ENCODE peak calls at places on chromosome 9, in ten cellular contexts. One of them, this sample, is unnamed.
A peak's percentile ranks its signal among the peaks of the same experiment; 100 is the strongest.

GRCh38 chr9:121842612-121842978 is 191.2 kb downstream of the DAB2IP start:
- DNase-seq in gastrocnemius medialis: no peak
- DNase-seq in IMR-90: peak; percentile 87
- DNase-seq in A673: no peak
- DNase-seq in lower leg skin: no peak
- DNase-seq in testis: no peak
- DNase-seq in fibroblast of lung: no peak
- DNase-seq in fibroblast of the aortic adventitia: peak; percentile 58
- DNase-seq in astrocyte of the spinal cord: peak; percentile 60
- DNase-seq in tibial artery: no peak
- DNase-seq in this sample: peak; percentile 22

GRCh38 chr9:133711428-133712220 is 26.5 kb downstream of the SARDH start:
- DNase-seq in gastrocnemius medialis: peak; percentile 9
- DNase-seq in lower leg skin: no peak
- DNase-seq in IMR-90: peak; percentile 85
- DNase-seq in fibroblast of lung: peak; percentile 75
- DNase-seq in astrocyte of the spinal cord: peak; percentile 77
- DNase-seq in fibroblast of the aortic adventitia: peak; percentile 8
- DNase-seq in tibial artery: peak; percentile 61
- DNase-seq in testis: no peak
- DNase-seq in A673: no peak
- DNase-seq in this sample: peak; percentile 90

GRCh38 chr9:112012026-112012902 is 115.7 kb downstream of the UGCG start:
- DNase-seq in testis: peak; percentile 30
- DNase-seq in tibial artery: peak; percentile 82
- DNase-seq in fibroblast of the aortic adventitia: peak; percentile 96
- DNase-seq in fibroblast of lung: peak; percentile 87
- DNase-seq in A673: peak; percentile 53
- DNase-seq in gastrocnemius medialis: peak; percentile 79
- DNase-seq in IMR-90: peak; percentile 95
- DNase-seq in astrocyte of the spinal cord: peak; percentile 96
- DNase-seq in lower leg skin: peak; percentile 85
- DNase-seq in this sample: peak; percentile 92

GRCh38 chr9:26170224-26170623 is 492.0 kb upstream of the TUSC1 start:
- DNase-seq in gastrocnemius medialis: no peak
- DNase-seq in testis: peak; percentile 20
- DNase-seq in lower leg skin: peak; percentile 73
- DNase-seq in fibroblast of lung: no peak
- DNase-seq in tibial artery: no peak
- DNase-seq in astrocyte of the spinal cord: peak; percentile 15
- DNase-seq in fibroblast of the aortic adventitia: peak; percentile 29
- DNase-seq in IMR-90: no peak
- DNase-seq in A673: no peak
- DNase-seq in this sample: peak; percentile 35

GRCh38 chr9:104388071-104388470 is 116.0 kb upstream of the OR13F1 start:
- DNase-seq in testis: no peak
- DNase-seq in fibroblast of the aortic adventitia: no peak
- DNase-seq in fibroblast of lung: no peak
- DNase-seq in tibial artery: no peak
- DNase-seq in IMR-90: no peak
- DNase-seq in astrocyte of the spinal cord: no peak
- DNase-seq in lower leg skin: no peak
- DNase-seq in gastrocnemius medialis: no peak
- DNase-seq in A673: no peak
- DNase-seq in this sample: no peak

GRCh38 chr9:81557957-81558791 is 131.2 kb downstream of the TLE1 start:
- DNase-seq in lower leg skin: no peak
- DNase-seq in gastrocnemius medialis: no peak
- DNase-seq in fibroblast of the aortic adventitia: peak; percentile 98
- DNase-seq in IMR-90: peak; percentile 88
- DNase-seq in testis: no peak
- DNase-seq in A673: peak; percentile 7
- DNase-seq in astrocyte of the spinal cord: peak; percentile 85
- DNase-seq in tibial artery: no peak
- DNase-seq in fibroblast of lung: peak; percentile 99
- DNase-seq in this sample: peak; percentile 84

GRCh38 chr9:136112541-136112940 is 6.1 kb downstream of the TMEM250 start:
- DNase-seq in A673: no peak
- DNase-seq in testis: no peak
- DNase-seq in fibroblast of lung: no peak
- DNase-seq in astrocyte of the spinal cord: no peak
- DNase-seq in fibroblast of the aortic adventitia: no peak
- DNase-seq in IMR-90: no peak
- DNase-seq in lower leg skin: no peak
- DNase-seq in tibial artery: no peak
- DNase-seq in gastrocnemius medialis: no peak
- DNase-seq in this sample: no peak

GRCh38 chr9:70021026-70021571 is 22.5 kb upstream of the MAMDC2 start:
- DNase-seq in IMR-90: peak; percentile 97
- DNase-seq in tibial artery: no peak
- DNase-seq in testis: peak; percentile 50
- DNase-seq in fibroblast of the aortic adventitia: peak; percentile 85
- DNase-seq in lower leg skin: peak; percentile 88
- DNase-seq in fibroblast of lung: peak; percentile 82
- DNase-seq in astrocyte of the spinal cord: peak; percentile 94
- DNase-seq in A673: no peak
- DNase-seq in gastrocnemius medialis: no peak
- DNase-seq in this sample: peak; percentile 84

GRCh38 chr9:33463151-33463550 is 10.6 kb downstream of the NOL6 start:
- DNase-seq in testis: no peak
- DNase-seq in IMR-90: no peak
- DNase-seq in fibroblast of the aortic adventitia: no peak
- DNase-seq in tibial artery: no peak
- DNase-seq in A673: no peak
- DNase-seq in astrocyte of the spinal cord: no peak
- DNase-seq in fibroblast of lung: no peak
- DNase-seq in lower leg skin: no peak
- DNase-seq in gastrocnemius medialis: no peak
- DNase-seq in this sample: no peak

GRCh38 chr9:132986114-132986513 is 7.6 kb downstream of the GFI1B start:
- DNase-seq in fibroblast of the aortic adventitia: no peak
- DNase-seq in A673: no peak
- DNase-seq in testis: no peak
- DNase-seq in tibial artery: no peak
- DNase-seq in fibroblast of lung: no peak
- DNase-seq in lower leg skin: no peak
- DNase-seq in IMR-90: no peak
- DNase-seq in gastrocnemius medialis: no peak
- DNase-seq in astrocyte of the spinal cord: no peak
- DNase-seq in this sample: no peak

DNA sequence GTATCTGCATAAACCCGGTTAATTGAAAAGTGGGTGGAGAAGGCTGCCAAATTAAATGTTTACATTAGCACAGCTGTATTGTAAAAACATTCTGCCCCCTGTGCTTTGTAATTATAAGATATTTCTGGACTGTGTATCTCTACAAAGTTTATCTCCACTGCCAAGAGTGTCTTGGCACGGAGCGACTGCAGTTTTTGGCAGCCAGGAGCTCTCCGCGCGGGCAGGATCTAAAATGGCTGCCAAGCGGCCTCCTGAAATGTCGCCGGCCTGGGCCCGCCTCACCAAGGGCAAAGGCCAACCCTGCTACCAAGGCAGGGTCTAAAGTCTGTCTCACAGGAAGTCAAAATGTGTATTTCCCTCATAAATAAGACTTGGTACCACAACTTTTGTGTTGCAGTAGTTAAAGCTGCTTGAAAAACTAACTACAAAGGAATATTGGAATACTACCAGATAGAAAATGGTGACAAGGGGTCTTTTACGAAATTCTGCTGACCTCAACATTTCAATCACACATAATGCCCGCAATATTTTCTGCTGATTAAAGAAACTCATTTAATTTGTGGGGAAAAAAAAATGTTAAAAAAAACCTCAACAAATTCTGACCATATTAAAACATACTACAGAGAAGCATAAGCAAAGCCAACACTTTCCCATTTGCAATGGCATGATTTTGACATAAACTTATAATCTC is 110.4 kb downstream of the NFIB start:
- DNase-seq in IMR-90: no peak
- DNase-seq in gastrocnemius medialis: peak; percentile 78
- DNase-seq in fibroblast of the aortic adventitia: peak; percentile 69
- DNase-seq in lower leg skin: peak; percentile 87
- DNase-seq in A673: no peak
- DNase-seq in tibial artery: peak; percentile 88
- DNase-seq in testis: peak; percentile 59
- DNase-seq in fibroblast of lung: peak; percentile 63
- DNase-seq in astrocyte of the spinal cord: peak; percentile 48
- DNase-seq in this sample: peak; percentile 62
- H3K4me3 ChIP-seq in IMR-90: no peak overlapping the region
- H3K4me3 ChIP-seq in gastrocnemius medialis: peak overlapping the region; percentile 35
- H3K4me3 ChIP-seq in fibroblast of the aortic adventitia: no peak overlapping the region
- H3K4me3 ChIP-seq in lower leg skin: no peak overlapping the region
- H3K4me3 ChIP-seq in A673: no peak overlapping the region
- H3K4me3 ChIP-seq in tibial artery: peak overlapping the region; percentile 13
- H3K4me3 ChIP-seq in testis: peak overlapping the region; percentile 2
- H3K4me3 ChIP-seq in fibroblast of lung: peak overlapping the region; percentile 20
- H3K4me3 ChIP-seq in astrocyte of the spinal cord: no peak overlapping the region
- H3K4me3 ChIP-seq in this sample: no peak overlapping the region

GRCh38 chr9:13646500-13646899 is 367.0 kb upstream of the MPDZ start:
- DNase-seq in A673: peak; percentile 3
- DNase-seq in fibroblast of the aortic adventitia: no peak
- DNase-seq in astrocyte of the spinal cord: no peak
- DNase-seq in IMR-90: no peak
- DNase-seq in fibroblast of lung: no peak
- DNase-seq in gastrocnemius medialis: no peak
- DNase-seq in lower leg skin: no peak
- DNase-seq in tibial artery: no peak
- DNase-seq in testis: no peak
- DNase-seq in this sample: no peak

GRCh38 chr9:13651526-13651925 is 372.0 kb upstream of the MPDZ start:
- DNase-seq in A673: no peak
- DNase-seq in IMR-90: no peak
- DNase-seq in gastrocnemius medialis: no peak
- DNase-seq in testis: no peak
- DNase-seq in lower leg skin: no peak
- DNase-seq in tibial artery: no peak
- DNase-seq in fibroblast of the aortic adventitia: no peak
- DNase-seq in fibroblast of lung: no peak
- DNase-seq in astrocyte of the spinal cord: no peak
- DNase-seq in this sample: no peak

GRCh38 chr9:13651969-13652663 is 372.6 kb upstream of the MPDZ start:
- DNase-seq in IMR-90: no peak
- DNase-seq in lower leg skin: no peak
- DNase-seq in gastrocnemius medialis: no peak
- DNase-seq in astrocyte of the spinal cord: no peak
- DNase-seq in A673: no peak
- DNase-seq in fibroblast of lung: no peak
- DNase-seq in testis: no peak
- DNase-seq in fibroblast of the aortic adventitia: peak; percentile 32
- DNase-seq in tibial artery: peak; percentile 74
- DNase-seq in this sample: no peak

GRCh38 chr9:13648068-13648467 is 368.6 kb upstream of the MPDZ start:
- DNase-seq in A673: no peak
- DNase-seq in tibial artery: no peak
- DNase-seq in lower leg skin: no peak
- DNase-seq in gastrocnemius medialis: no peak
- DNase-seq in testis: no peak
- DNase-seq in astrocyte of the spinal cord: no peak
- DNase-seq in fibroblast of lung: no peak
- DNase-seq in fibroblast of the aortic adventitia: no peak
- DNase-seq in IMR-90: no peak
- DNase-seq in this sample: no peak

GRCh38 chr9:13648676-13649075 is 369.2 kb upstream of the MPDZ start:
- DNase-seq in lower leg skin: no peak
- DNase-seq in A673: no peak
- DNase-seq in fibroblast of the aortic adventitia: no peak
- DNase-seq in astrocyte of the spinal cord: no peak
- DNase-seq in IMR-90: no peak
- DNase-seq in testis: no peak
- DNase-seq in tibial artery: no peak
- DNase-seq in gastrocnemius medialis: no peak
- DNase-seq in fibroblast of lung: no peak
- DNase-seq in this sample: no peak
- TF ChIP-seq CTCF in lower leg skin: no peak
- TF ChIP-seq CTCF in A673: no peak
- TF ChIP-seq CTCF in fibroblast of the aortic adventitia: no peak
- TF ChIP-seq CTCF in astrocyte of the spinal cord: no peak
- TF ChIP-seq CTCF in IMR-90: no peak
- TF ChIP-seq CTCF in testis: no peak
- TF ChIP-seq CTCF in tibial artery: no peak
- TF ChIP-seq CTCF in gastrocnemius medialis: no peak
- TF ChIP-seq CTCF in fibroblast of lung: no peak
- TF ChIP-seq CTCF in this sample: no peak

GRCh38 chr9:124852121-124852828 is 985 bp upstream of the WDR38 start:
- DNase-seq in gastrocnemius medialis: peak; percentile 88
- DNase-seq in IMR-90: no peak
- DNase-seq in fibroblast of the aortic adventitia: no peak
- DNase-seq in astrocyte of the spinal cord: no peak
- DNase-seq in tibial artery: no peak
- DNase-seq in fibroblast of lung: no peak
- DNase-seq in A673: no peak
- DNase-seq in testis: no peak
- DNase-seq in lower leg skin: no peak
- DNase-seq in this sample: no peak
- H3K4me3 ChIP-seq in gastrocnemius medialis: peak overlapping the region; percentile 51
- H3K4me3 ChIP-seq in IMR-90: no peak overlapping the region
- H3K4me3 ChIP-seq in fibroblast of the aortic adventitia: no peak overlapping the region
- H3K4me3 ChIP-seq in astrocyte of the spinal cord: peak overlapping the region; percentile 44
- H3K4me3 ChIP-seq in tibial artery: peak overlapping the region; percentile 41
- H3K4me3 ChIP-seq in fibroblast of lung: no peak overlapping the region
- H3K4me3 ChIP-seq in A673: peak overlapping the region; percentile 44
- H3K4me3 ChIP-seq in testis: no peak overlapping the region
- H3K4me3 ChIP-seq in lower leg skin: no peak overlapping the region
- H3K4me3 ChIP-seq in this sample: no peak overlapping the region

GRCh38 chr9:3361115-3361514 is 164.7 kb downstream of the RFX3 start:
- DNase-seq in testis: no peak
- DNase-seq in IMR-90: no peak
- DNase-seq in gastrocnemius medialis: no peak
- DNase-seq in lower leg skin: no peak
- DNase-seq in astrocyte of the spinal cord: no peak
- DNase-seq in A673: no peak
- DNase-seq in fibroblast of lung: no peak
- DNase-seq in fibroblast of the aortic adventitia: no peak
- DNase-seq in tibial artery: no peak
- DNase-seq in this sample: no peak
- TF ChIP-seq CTCF in testis: no peak
- TF ChIP-seq CTCF in IMR-90: no peak
- TF ChIP-seq CTCF in gastrocnemius medialis: no peak
- TF ChIP-seq CTCF in lower leg skin: no peak
- TF ChIP-seq CTCF in astrocyte of the spinal cord: no peak
- TF ChIP-seq CTCF in A673: no peak
- TF ChIP-seq CTCF in fibroblast of lung: no peak
- TF ChIP-seq CTCF in fibroblast of the aortic adventitia: no peak
- TF ChIP-seq CTCF in tibial artery: no peak
- TF ChIP-seq CTCF in this sample: no peak

GRCh38 chr9:98101416-98101815 is 17.6 kb downstream of the TRIM14 start:
- DNase-seq in testis: no peak
- DNase-seq in gastrocnemius medialis: no peak
- DNase-seq in tibial artery: peak; percentile 29
- DNase-seq in IMR-90: no peak
- DNase-seq in fibroblast of lung: no peak
- DNase-seq in lower leg skin: no peak
- DNase-seq in astrocyte of the spinal cord: no peak
- DNase-seq in A673: no peak
- DNase-seq in fibroblast of the aortic adventitia: no peak
- DNase-seq in this sample: no peak
- H3K4me3 ChIP-seq in testis: no peak overlapping the region
- H3K4me3 ChIP-seq in gastrocnemius medialis: no peak overlapping the region
- H3K4me3 ChIP-seq in tibial artery: no peak overlapping the region
- H3K4me3 ChIP-seq in IMR-90: no peak overlapping the region
- H3K4me3 ChIP-seq in fibroblast of lung: no peak overlapping the region
- H3K4me3 ChIP-seq in lower leg skin: no peak overlapping the region
- H3K4me3 ChIP-seq in astrocyte of the spinal cord: no peak overlapping the region
- H3K4me3 ChIP-seq in A673: no peak overlapping the region
- H3K4me3 ChIP-seq in fibroblast of the aortic adventitia: no peak overlapping the region
- H3K4me3 ChIP-seq in this sample: no peak overlapping the region

This sample was measured in fibroblast of pulmonary artery.